ENCODE peak calls at places on chromosomes 3 and 15, in nine cellular contexts. F is heart left ventricle, U is fibroblast of lung, D is trophoblast cell, C is body of pancreas, G is GM23248, A is endothelial cell of umbilical vein, N is Peyer's patch, Q is ovary. M is an unnamed sample.

GRCh38 chr3:9224490-9224889 is 25.0 kb downstream of the SRGAP3 start:
- DNase-seq in F (no peak), N (no peak), D (no peak), C (no peak), U (no peak), G (peak; percentile 36), Q (no peak), A (no peak), M (no peak)

GRCh38 chr3:136577791-136578190 is 174.4 kb downstream of the STAG1 start:
- DNase-seq in A (no peak), N (no peak), U (no peak), Q (no peak), F (no peak), G (no peak), D (no peak), C (no peak), M (no peak)

GRCh38 chr15:96264351-96264798 is 66.1 kb upstream of the NR2F2 start:
- DNase-seq in C (peak; percentile 83), A (no peak), N (no peak), G (no peak), U (no peak), D (peak; percentile 32), Q (peak; percentile 39), F (no peak), M (no peak)

GRCh38 chr15:76682259-76682658 is 222.9 kb downstream of the SCAPER start:
- DNase-seq in G (no peak), F (no peak), A (no peak), Q (no peak), D (no peak), U (no peak), N (no peak), C (no peak), M (no peak)

GRCh38 chr3:89314454-89314853 is 207.0 kb downstream of the EPHA3 start:
- DNase-seq in G (peak; percentile 79), Q (no peak), C (no peak), N (no peak), A (no peak), D (no peak), F (no peak), U (peak; percentile 71), M (no peak)

GRCh38 chr3:11438636-11439035 is 166.4 kb downstream of the ATG7 start:
- DNase-seq in G (no peak), C (no peak), Q (peak; percentile 62), N (no peak), F (peak; percentile 39), D (no peak), A (peak; percentile 76), U (no peak), M (no peak)

GRCh38 chr15:40323953-40324937 is 753 bp downstream of the INAFM2 start:
- DNase-seq in U (no peak), D (no peak), Q (no peak), A (peak; percentile 37), G (peak; percentile 56), C (no peak), F (peak; percentile 36), N (no peak), M (no peak)

GRCh38 chr3:150410311-150411105 is 2.4 kb downstream of the TSC22D2 start:
- DNase-seq in D (no peak), N (peak; percentile 68), U (no peak), F (peak; percentile 44), C (peak; percentile 67), Q (peak; percentile 33), A (peak; percentile 46), G (peak; percentile 61), M (peak; percentile 47)

GRCh38 chr3:106251160-106251892 is 382.5 kb upstream of the CBLB start:
- DNase-seq in Q (no peak), D (no peak), N (no peak), F (no peak), U (no peak), C (no peak), A (no peak), G (no peak), M (no peak)

GRCh38 chr3:4835616-4836043 is 143.6 kb upstream of the BHLHE40 start:
- DNase-seq in C (no peak), D (no peak), A (peak; percentile 40), G (no peak), Q (no peak), U (no peak), N (no peak), F (no peak), M (no peak)

GRCh38 chr3:15953841-15954240 is 156.1 kb upstream of the ANKRD28 start:
- DNase-seq in D (no peak), G (peak; percentile 14), F (no peak), A (no peak), U (no peak), Q (no peak), C (no peak), N (no peak), M (no peak)

GRCh38 chr15:41966414-41966812 is 5.9 kb downstream of the EHD4 start:
- DNase-seq in G (no peak), U (no peak), Q (peak; percentile 2), C (no peak), D (no peak), N (no peak), A (no peak), F (no peak), M (no peak)

GRCh38 chr15:41967506-41968206 is 4.7 kb downstream of the EHD4 start:
- DNase-seq in D (peak; percentile 10), F (peak; percentile 53), N (no peak), A (peak; percentile 73), C (peak; percentile 59), G (peak; percentile 66), Q (no peak), U (no peak), M (no peak)

GRCh38 chr15:41968738-41969137 is 3.6 kb downstream of the EHD4 start:
- DNase-seq in C (no peak), G (peak; percentile 37), A (no peak), U (no peak), F (no peak), Q (no peak), N (no peak), D (no peak), M (no peak)

GRCh38 chr15:41966920-41967465 is 5.4 kb downstream of the EHD4 start:
- DNase-seq in G (no peak), D (no peak), Q (no peak), U (no peak), C (no peak), N (no peak), A (no peak), F (no peak), M (no peak)

GRCh38 chr15:41965441-41966413 is 6.6 kb downstream of the EHD4 start:
- DNase-seq in A (no peak), U (peak; percentile 27), Q (no peak), D (no peak), G (peak; percentile 39), N (no peak), C (peak; percentile 67), F (peak; percentile 87), M (peak; percentile 16)
- H3K4me1 ChIP-seq in A (peaks cover 66% of the 10 kb centered on the region), U (peaks cover 4% of the 10 kb centered on the region), Q (peaks cover 4% of the 10 kb centered on the region), D (peaks cover 24% of the 10 kb centered on the region), G (peaks cover 24% of the 10 kb centered on the region), N (peaks cover 6% of the 10 kb centered on the region), C (peaks cover 60% of the 10 kb centered on the region), F (peaks cover 82% of the 10 kb centered on the region), M (peaks cover 4% of the 10 kb centered on the region)

GRCh38 chr3:99211309-99211708 is 309.8 kb upstream of the DCBLD2 start:
- DNase-seq in A (no peak), G (no peak), Q (no peak), C (no peak), D (no peak), F (no peak), N (no peak), U (no peak), M (no peak)
- H3K36me3 ChIP-seq in A (no peaks in the 10 kb centered on the region), G (no peaks in the 10 kb centered on the region), Q (no peaks in the 10 kb centered on the region), C (no peaks in the 10 kb centered on the region), D (no peaks in the 10 kb centered on the region), F (no peaks in the 10 kb centered on the region), N (no peaks in the 10 kb centered on the region), U (no peaks in the 10 kb centered on the region), M (no peaks in the 10 kb centered on the region)

GRCh38 chr15:79248183-79248582 is 34.3 kb upstream of the ANKRD34C start:
- DNase-seq in N (no peak), U (no peak), C (no peak), A (no peak), G (no peak), Q (no peak), D (no peak), F (no peak), M (no peak)

GRCh38 chr15:79244876-79245275 is 37.6 kb upstream of the ANKRD34C start:
- DNase-seq in Q (no peak), C (no peak), D (no peak), F (no peak), U (no peak), N (no peak), G (no peak), A (no peak), M (no peak)

GRCh38 chr15:79240036-79240435 is 42.5 kb upstream of the ANKRD34C start:
- DNase-seq in G (no peak), N (no peak), Q (no peak), A (no peak), D (no peak), C (no peak), F (no peak), U (no peak), M (no peak)

GRCh38 chr15:79243723-79244122 is 38.8 kb upstream of the ANKRD34C start:
- DNase-seq in F (peak; percentile 78), D (peak; percentile 92), A (no peak), G (peak; percentile 4), C (no peak), U (no peak), N (no peak), Q (no peak), M (no peak)
- H3K27me3 ChIP-seq in F (no peaks in the 10 kb centered on the region), D (no peaks in the 10 kb centered on the region), A (no peaks in the 10 kb centered on the region), G (peaks cover 6% of the 10 kb centered on the region), C (no peaks in the 10 kb centered on the region), U (no peaks in the 10 kb centered on the region), N (no peaks in the 10 kb centered on the region), Q (no peaks in the 10 kb centered on the region), M (no peaks in the 10 kb centered on the region)

GRCh38 chr3:48426401-48426909 is 3.4 kb downstream of the PLXNB1 start:
- DNase-seq in G (no peak), D (no peak), U (no peak), Q (no peak), F (peak; percentile 78), C (peak; percentile 25), A (no peak), N (no peak), M (no peak)

GRCh38 chr3:48426944-48427629 is 2.8 kb downstream of the PLXNB1 start:
- DNase-seq in C (no peak), G (peak; percentile 23), F (no peak), D (no peak), U (peak; percentile 13), N (peak; percentile 43), A (no peak), Q (no peak), M (no peak)

GRCh38 chr3:48428863-48429415 is 947 bp downstream of the PLXNB1 start:
- DNase-seq in G (peak; percentile 64), A (peak; percentile 41), C (peak; percentile 60), Q (peak; percentile 77), N (peak; percentile 75), D (no peak), F (peak; percentile 58), U (peak; percentile 31), M (peak; percentile 24)

GRCh38 chr3:48428088-48428862 is 1.6 kb downstream of the PLXNB1 start:
- DNase-seq in N (peak; percentile 80), C (peak; percentile 85), G (peak; percentile 39), Q (no peak), D (no peak), U (no peak), A (no peak), F (no peak), M (no peak)

DNA sequence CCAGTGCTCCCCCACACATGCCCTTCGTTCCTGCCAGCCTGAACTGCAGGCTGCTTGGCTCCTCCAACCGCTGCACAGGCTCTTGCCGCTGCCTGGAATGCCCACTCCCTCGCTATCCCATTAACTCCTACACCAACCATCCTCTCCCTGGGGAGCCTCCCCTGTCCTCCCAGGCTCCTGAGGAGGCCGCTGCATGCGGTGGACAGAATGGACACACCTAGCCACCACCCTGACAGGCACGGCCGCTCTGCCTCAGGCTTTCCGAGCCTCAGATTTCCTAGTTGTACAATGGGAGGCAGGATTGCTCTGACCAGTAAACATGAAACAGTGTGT is 2.3 kb downstream of the PLXNB1 start:
- DNase-seq in Q (no peak), D (no peak), A (no peak), U (no peak), C (no peak), N (peak; percentile 59), G (no peak), F (peak; percentile 50), M (no peak)
- H3K4me1 ChIP-seq in Q (peaks cover 46% of the 10 kb centered on the region), D (peaks cover 37% of the 10 kb centered on the region), A (peaks cover 10% of the 10 kb centered on the region), U (peaks cover 16% of the 10 kb centered on the region), C (peaks cover 77% of the 10 kb centered on the region), N (peaks cover 14% of the 10 kb centered on the region), G (peaks cover 3% of the 10 kb centered on the region), F (peaks cover 56% of the 10 kb centered on the region), M (peaks cover 8% of the 10 kb centered on the region)

M was measured in SJSA1.